ENCODE peak calls at places on chromosome 15, in five cellular contexts. One of them, this sample, is unnamed.

GRCh38 chr15:66308526-66308925 is 15.2 kb downstream of the DIS3L start:
- DNase-seq in cardiac muscle cell: no peak
- DNase-seq in activated CD4-positive, alpha-beta T cell treated with anti-CD3 and anti-CD28 coated beads for 36 hours: no peak
- DNase-seq in psoas muscle: no peak
- DNase-seq in ELR: no peak
- DNase-seq in this sample: no peak

GRCh38 chr15:79431636-79432344 is at the start of gene MINAR1:
- DNase-seq in cardiac muscle cell: peak
- DNase-seq in activated CD4-positive, alpha-beta T cell treated with anti-CD3 and anti-CD28 coated beads for 36 hours: peak
- DNase-seq in psoas muscle: peak
- DNase-seq in ELR: peak
- DNase-seq in this sample: no peak

GRCh38 chr15:73727330-73728018 is 25.7 kb downstream of the INSYN1 start:
- DNase-seq in cardiac muscle cell: peak
- DNase-seq in activated CD4-positive, alpha-beta T cell treated with anti-CD3 and anti-CD28 coated beads for 36 hours: no peak
- DNase-seq in psoas muscle: no peak
- DNase-seq in ELR: peak
- DNase-seq in this sample: no peak

GRCh38 chr15:51044037-51044712 is 50.5 kb downstream of the TNFAIP8L3 start:
- DNase-seq in cardiac muscle cell: no peak
- DNase-seq in activated CD4-positive, alpha-beta T cell treated with anti-CD3 and anti-CD28 coated beads for 36 hours: no peak
- DNase-seq in psoas muscle: no peak
- DNase-seq in ELR: no peak
- DNase-seq in this sample: no peak

GRCh38 chr15:100032358-100033080 is 299.3 kb upstream of the LYSMD4 start:
- DNase-seq in cardiac muscle cell: peak
- DNase-seq in activated CD4-positive, alpha-beta T cell treated with anti-CD3 and anti-CD28 coated beads for 36 hours: no peak
- DNase-seq in psoas muscle: no peak
- DNase-seq in ELR: peak
- DNase-seq in this sample: no peak

GRCh38 chr15:31221936-31222515 is 104.6 kb upstream of the KLF13 start:
- DNase-seq in cardiac muscle cell: no peak
- DNase-seq in activated CD4-positive, alpha-beta T cell treated with anti-CD3 and anti-CD28 coated beads for 36 hours: no peak
- DNase-seq in psoas muscle: no peak
- DNase-seq in ELR: no peak
- DNase-seq in this sample: no peak

GRCh38 chr15:63858881-63859280 is 25.1 kb upstream of the HERC1 start:
- DNase-seq in cardiac muscle cell: peak
- DNase-seq in activated CD4-positive, alpha-beta T cell treated with anti-CD3 and anti-CD28 coated beads for 36 hours: no peak
- DNase-seq in psoas muscle: no peak
- DNase-seq in ELR: peak
- DNase-seq in this sample: no peak

GRCh38 chr15:68791431-68792283 is 29.0 kb downstream of the ANP32A start:
- DNase-seq in cardiac muscle cell: no peak
- DNase-seq in activated CD4-positive, alpha-beta T cell treated with anti-CD3 and anti-CD28 coated beads for 36 hours: peak
- DNase-seq in psoas muscle: no peak
- DNase-seq in ELR: no peak
- DNase-seq in this sample: no peak

GRCh38 chr15:83398591-83398990 is 48.5 kb upstream of the SH3GL3 start:
- DNase-seq in cardiac muscle cell: peak
- DNase-seq in activated CD4-positive, alpha-beta T cell treated with anti-CD3 and anti-CD28 coated beads for 36 hours: no peak
- DNase-seq in psoas muscle: no peak
- DNase-seq in ELR: peak
- DNase-seq in this sample: no peak

GRCh38 chr15:62904511-62904910 is 138.0 kb upstream of the TPM1 start:
- DNase-seq in cardiac muscle cell: no peak
- DNase-seq in activated CD4-positive, alpha-beta T cell treated with anti-CD3 and anti-CD28 coated beads for 36 hours: peak
- DNase-seq in psoas muscle: no peak
- DNase-seq in ELR: no peak
- DNase-seq in this sample: no peak

GRCh38 chr15:31870336-31871158 is 159.8 kb upstream of the CHRNA7 start:
- DNase-seq in cardiac muscle cell: peak
- DNase-seq in activated CD4-positive, alpha-beta T cell treated with anti-CD3 and anti-CD28 coated beads for 36 hours: peak
- DNase-seq in psoas muscle: peak
- DNase-seq in ELR: peak
- DNase-seq in this sample: peak

GRCh38 chr15:62648954-62649353 is 393.6 kb upstream of the TPM1 start:
- DNase-seq in cardiac muscle cell: peak
- DNase-seq in activated CD4-positive, alpha-beta T cell treated with anti-CD3 and anti-CD28 coated beads for 36 hours: no peak
- DNase-seq in psoas muscle: no peak
- DNase-seq in ELR: peak
- DNase-seq in this sample: no peak

GRCh38 chr15:100468265-100468664 is 60.5 kb downstream of the CERS3 start:
- DNase-seq in cardiac muscle cell: peak
- DNase-seq in activated CD4-positive, alpha-beta T cell treated with anti-CD3 and anti-CD28 coated beads for 36 hours: no peak
- DNase-seq in psoas muscle: no peak
- DNase-seq in ELR: peak
- DNase-seq in this sample: peak

GRCh38 chr15:66940368-66940767 is 125.0 kb upstream of the SMAD3 start:
- DNase-seq in cardiac muscle cell: no peak
- DNase-seq in activated CD4-positive, alpha-beta T cell treated with anti-CD3 and anti-CD28 coated beads for 36 hours: peak
- DNase-seq in psoas muscle: no peak
- DNase-seq in ELR: peak
- DNase-seq in this sample: peak

GRCh38 chr15:63310646-63311045 is 33.2 kb downstream of the APH1B start:
- DNase-seq in cardiac muscle cell: peak
- DNase-seq in activated CD4-positive, alpha-beta T cell treated with anti-CD3 and anti-CD28 coated beads for 36 hours: no peak
- DNase-seq in psoas muscle: no peak
- DNase-seq in ELR: no peak
- DNase-seq in this sample: no peak

GRCh38 chr15:59330649-59331048 is 42.0 kb downstream of the MYO1E start:
- DNase-seq in cardiac muscle cell: no peak
- DNase-seq in activated CD4-positive, alpha-beta T cell treated with anti-CD3 and anti-CD28 coated beads for 36 hours: no peak
- DNase-seq in psoas muscle: no peak
- DNase-seq in ELR: no peak
- DNase-seq in this sample: no peak

GRCh38 chr15:88512606-88513005 is 33.9 kb downstream of the DET1 start:
- DNase-seq in cardiac muscle cell: no peak
- DNase-seq in activated CD4-positive, alpha-beta T cell treated with anti-CD3 and anti-CD28 coated beads for 36 hours: no peak
- DNase-seq in psoas muscle: no peak
- DNase-seq in ELR: peak
- DNase-seq in this sample: no peak

GRCh38 chr15:52256930-52257733 is 38.5 kb downstream of the MYO5C start:
- DNase-seq in cardiac muscle cell: peak
- DNase-seq in activated CD4-positive, alpha-beta T cell treated with anti-CD3 and anti-CD28 coated beads for 36 hours: peak
- DNase-seq in psoas muscle: no peak
- DNase-seq in ELR: no peak
- DNase-seq in this sample: no peak

GRCh38 chr15:33043636-33044035 is 150.9 kb downstream of the FMN1 start:
- DNase-seq in cardiac muscle cell: no peak
- DNase-seq in activated CD4-positive, alpha-beta T cell treated with anti-CD3 and anti-CD28 coated beads for 36 hours: no peak
- DNase-seq in psoas muscle: no peak
- DNase-seq in ELR: no peak
- DNase-seq in this sample: no peak

GRCh38 chr15:52112203-52112750 is 298 bp downstream of the BCL2L10 start:
- DNase-seq in cardiac muscle cell: no peak
- DNase-seq in activated CD4-positive, alpha-beta T cell treated with anti-CD3 and anti-CD28 coated beads for 36 hours: peak
- DNase-seq in psoas muscle: peak
- DNase-seq in ELR: no peak
- DNase-seq in this sample: no peak

GRCh38 chr15:89439764-89440163 is 56.6 kb downstream of the RHCG start:
- DNase-seq in cardiac muscle cell: no peak
- DNase-seq in activated CD4-positive, alpha-beta T cell treated with anti-CD3 and anti-CD28 coated beads for 36 hours: no peak
- DNase-seq in psoas muscle: no peak
- DNase-seq in ELR: no peak
- DNase-seq in this sample: no peak

GRCh38 chr15:92394327-92395175 is 870 bp downstream of the ST8SIA2 start:
- DNase-seq in cardiac muscle cell: no peak
- DNase-seq in activated CD4-positive, alpha-beta T cell treated with anti-CD3 and anti-CD28 coated beads for 36 hours: no peak
- DNase-seq in psoas muscle: no peak
- DNase-seq in ELR: no peak
- DNase-seq in this sample: no peak

GRCh38 chr15:59791079-59791478 is 102.0 kb upstream of the BNIP2 start:
- DNase-seq in cardiac muscle cell: no peak
- DNase-seq in activated CD4-positive, alpha-beta T cell treated with anti-CD3 and anti-CD28 coated beads for 36 hours: no peak
- DNase-seq in psoas muscle: no peak
- DNase-seq in ELR: no peak
- DNase-seq in this sample: no peak

GRCh38 chr15:88118035-88118434 is 138.5 kb downstream of the NTRK3 start:
- DNase-seq in cardiac muscle cell: no peak
- DNase-seq in activated CD4-positive, alpha-beta T cell treated with anti-CD3 and anti-CD28 coated beads for 36 hours: no peak
- DNase-seq in psoas muscle: no peak
- DNase-seq in ELR: no peak
- DNase-seq in this sample: peak

GRCh38 chr15:44427756-44428724 is 611 bp downstream of the CTDSPL2 start:
- DNase-seq in cardiac muscle cell: peak
- DNase-seq in activated CD4-positive, alpha-beta T cell treated with anti-CD3 and anti-CD28 coated beads for 36 hours: no peak
- DNase-seq in psoas muscle: no peak
- DNase-seq in ELR: peak
- DNase-seq in this sample: no peak

GRCh38 chr15:68700395-68701123 is 120.1 kb downstream of the ANP32A start:
- DNase-seq in cardiac muscle cell: peak
- DNase-seq in activated CD4-positive, alpha-beta T cell treated with anti-CD3 and anti-CD28 coated beads for 36 hours: no peak
- DNase-seq in psoas muscle: peak
- DNase-seq in ELR: no peak
- DNase-seq in this sample: peak

GRCh38 chr15:89472785-89473256 is 23.6 kb downstream of the RHCG start:
- DNase-seq in cardiac muscle cell: peak
- DNase-seq in activated CD4-positive, alpha-beta T cell treated with anti-CD3 and anti-CD28 coated beads for 36 hours: peak
- DNase-seq in psoas muscle: no peak
- DNase-seq in ELR: peak
- DNase-seq in this sample: no peak

GRCh38 chr15:76991048-76991447 is 3.9 kb upstream of the PSTPIP1 start:
- DNase-seq in cardiac muscle cell: no peak
- DNase-seq in activated CD4-positive, alpha-beta T cell treated with anti-CD3 and anti-CD28 coated beads for 36 hours: no peak
- DNase-seq in psoas muscle: no peak
- DNase-seq in ELR: no peak
- DNase-seq in this sample: no peak

GRCh38 chr15:70892002-70892911 is at the start of the genes LRRC49 and THAP10:
- DNase-seq in cardiac muscle cell: peak
- DNase-seq in activated CD4-positive, alpha-beta T cell treated with anti-CD3 and anti-CD28 coated beads for 36 hours: peak
- DNase-seq in psoas muscle: peak
- DNase-seq in ELR: peak
- DNase-seq in this sample: peak

GRCh38 chr15:39918688-39919385 is 1.2 kb downstream of the GPR176 start:
- DNase-seq in cardiac muscle cell: peak
- DNase-seq in activated CD4-positive, alpha-beta T cell treated with anti-CD3 and anti-CD28 coated beads for 36 hours: no peak
- DNase-seq in psoas muscle: no peak
- DNase-seq in ELR: peak
- DNase-seq in this sample: no peak

GRCh38 chr15:58357529-58358476 is 74.0 kb upstream of the LIPC start:
- DNase-seq in cardiac muscle cell: peak
- DNase-seq in activated CD4-positive, alpha-beta T cell treated with anti-CD3 and anti-CD28 coated beads for 36 hours: peak
- DNase-seq in psoas muscle: no peak
- DNase-seq in ELR: peak
- DNase-seq in this sample: no peak

GRCh38 chr15:91885054-91885453 is 31.5 kb downstream of the SLCO3A1 start:
- DNase-seq in cardiac muscle cell: no peak
- DNase-seq in activated CD4-positive, alpha-beta T cell treated with anti-CD3 and anti-CD28 coated beads for 36 hours: no peak
- DNase-seq in psoas muscle: no peak
- DNase-seq in ELR: no peak
- DNase-seq in this sample: no peak

GRCh38 chr15:80536231-80536630 is 132.0 kb downstream of the ARNT2 start:
- DNase-seq in cardiac muscle cell: no peak
- DNase-seq in activated CD4-positive, alpha-beta T cell treated with anti-CD3 and anti-CD28 coated beads for 36 hours: no peak
- DNase-seq in psoas muscle: no peak
- DNase-seq in ELR: no peak
- DNase-seq in this sample: no peak

GRCh38 chr15:77634266-77634962 is 1.7 kb upstream of the LINGO1 start:
- DNase-seq in cardiac muscle cell: peak
- DNase-seq in activated CD4-positive, alpha-beta T cell treated with anti-CD3 and anti-CD28 coated beads for 36 hours: peak
- DNase-seq in psoas muscle: peak
- DNase-seq in ELR: peak
- DNase-seq in this sample: no peak

GRCh38 chr15:70902105-70902504 is 9.5 kb downstream of the LRRC49 start:
- DNase-seq in cardiac muscle cell: peak
- DNase-seq in activated CD4-positive, alpha-beta T cell treated with anti-CD3 and anti-CD28 coated beads for 36 hours: no peak
- DNase-seq in psoas muscle: no peak
- DNase-seq in ELR: peak
- DNase-seq in this sample: no peak

GRCh38 chr15:28124841-28125240 is 25.7 kb upstream of the OCA2 start:
- DNase-seq in cardiac muscle cell: no peak
- DNase-seq in activated CD4-positive, alpha-beta T cell treated with anti-CD3 and anti-CD28 coated beads for 36 hours: no peak
- DNase-seq in psoas muscle: no peak
- DNase-seq in ELR: no peak
- DNase-seq in this sample: no peak

GRCh38 chr15:69380100-69380725 is 33.9 kb upstream of the KIF23 start:
- DNase-seq in cardiac muscle cell: peak
- DNase-seq in activated CD4-positive, alpha-beta T cell treated with anti-CD3 and anti-CD28 coated beads for 36 hours: no peak
- DNase-seq in psoas muscle: no peak
- DNase-seq in ELR: peak
- DNase-seq in this sample: peak

GRCh38 chr15:71118881-71119632 is 3.8 kb downstream of the THSD4 start:
- DNase-seq in cardiac muscle cell: no peak
- DNase-seq in activated CD4-positive, alpha-beta T cell treated with anti-CD3 and anti-CD28 coated beads for 36 hours: no peak
- DNase-seq in psoas muscle: no peak
- DNase-seq in ELR: no peak
- DNase-seq in this sample: no peak

GRCh38 chr15:72175186-72176044 is 22.2 kb downstream of the GRAMD2A start:
- DNase-seq in cardiac muscle cell: no peak
- DNase-seq in activated CD4-positive, alpha-beta T cell treated with anti-CD3 and anti-CD28 coated beads for 36 hours: no peak
- DNase-seq in psoas muscle: no peak
- DNase-seq in ELR: no peak
- DNase-seq in this sample: no peak

This sample was measured in tibial artery.